ENCODE peak calls at places on chromosome 15, in seven cellular contexts. One of them, this sample, is unnamed.

GRCh38 chr15:58179741-58180381 is 41.7 kb downstream of the AQP9 start:
- DNase-seq in IMR-90: peak; percentile 19
- DNase-seq in EL: peak; percentile 26
- DNase-seq in neural progenitor cell: no peak
- DNase-seq in adrenal gland: no peak
- DNase-seq in B cell: no peak
- DNase-seq in activated CD4-positive, alpha-beta T cell treated with anti-CD3 and anti-CD28 coated beads, Interleukin-2, amount 50 U/mL, for 24 hours: no peak
- DNase-seq in this sample: no peak

GRCh38 chr15:58441376-58442070 is 9.7 kb downstream of the LIPC start:
- DNase-seq in IMR-90: peak; percentile 87
- DNase-seq in EL: peak; percentile 81
- DNase-seq in neural progenitor cell: no peak
- DNase-seq in adrenal gland: peak; percentile 27
- DNase-seq in B cell: no peak
- DNase-seq in activated CD4-positive, alpha-beta T cell treated with anti-CD3 and anti-CD28 coated beads, Interleukin-2, amount 50 U/mL, for 24 hours: no peak
- DNase-seq in this sample: no peak

GRCh38 chr15:63551400-63551799 is 45.8 kb upstream of the FBXL22 start:
- DNase-seq in IMR-90: peak; percentile 85
- DNase-seq in EL: peak; percentile 53
- DNase-seq in neural progenitor cell: no peak
- DNase-seq in adrenal gland: no peak
- DNase-seq in B cell: no peak
- DNase-seq in activated CD4-positive, alpha-beta T cell treated with anti-CD3 and anti-CD28 coated beads, Interleukin-2, amount 50 U/mL, for 24 hours: no peak
- DNase-seq in this sample: no peak

GRCh38 chr15:28975766-28976179 is 90.0 kb downstream of the APBA2 start:
- DNase-seq in IMR-90: peak; percentile 55
- DNase-seq in EL: peak; percentile 62
- DNase-seq in neural progenitor cell: peak; percentile 75
- DNase-seq in adrenal gland: peak; percentile 37
- DNase-seq in B cell: peak; percentile 13
- DNase-seq in activated CD4-positive, alpha-beta T cell treated with anti-CD3 and anti-CD28 coated beads, Interleukin-2, amount 50 U/mL, for 24 hours: peak; percentile 52
- DNase-seq in this sample: no peak

GRCh38 chr15:95442107-95442719 is 888.3 kb upstream of the NR2F2 start:
- DNase-seq in IMR-90: no peak
- DNase-seq in EL: no peak
- DNase-seq in neural progenitor cell: no peak
- DNase-seq in adrenal gland: no peak
- DNase-seq in B cell: no peak
- DNase-seq in activated CD4-positive, alpha-beta T cell treated with anti-CD3 and anti-CD28 coated beads, Interleukin-2, amount 50 U/mL, for 24 hours: no peak
- DNase-seq in this sample: no peak

GRCh38 chr15:80308002-80308401 is 56.0 kb upstream of the CTXND1 start:
- DNase-seq in IMR-90: no peak
- DNase-seq in EL: no peak
- DNase-seq in neural progenitor cell: peak; percentile 13
- DNase-seq in adrenal gland: no peak
- DNase-seq in B cell: no peak
- DNase-seq in activated CD4-positive, alpha-beta T cell treated with anti-CD3 and anti-CD28 coated beads, Interleukin-2, amount 50 U/mL, for 24 hours: no peak
- DNase-seq in this sample: no peak

GRCh38 chr15:77346637-77347036 is 73.3 kb downstream of the PEAK1 start:
- DNase-seq in IMR-90: no peak
- DNase-seq in EL: no peak
- DNase-seq in neural progenitor cell: no peak
- DNase-seq in adrenal gland: no peak
- DNase-seq in B cell: no peak
- DNase-seq in activated CD4-positive, alpha-beta T cell treated with anti-CD3 and anti-CD28 coated beads, Interleukin-2, amount 50 U/mL, for 24 hours: no peak
- DNase-seq in this sample: no peak

GRCh38 chr15:39272901-39273300 is 308.0 kb upstream of the THBS1 start:
- DNase-seq in IMR-90: no peak
- DNase-seq in EL: no peak
- DNase-seq in neural progenitor cell: no peak
- DNase-seq in adrenal gland: no peak
- DNase-seq in B cell: no peak
- DNase-seq in activated CD4-positive, alpha-beta T cell treated with anti-CD3 and anti-CD28 coated beads, Interleukin-2, amount 50 U/mL, for 24 hours: no peak
- DNase-seq in this sample: no peak

GRCh38 chr15:51367322-51367976 is 26.0 kb downstream of the GLDN start:
- DNase-seq in IMR-90: no peak
- DNase-seq in EL: peak; percentile 34
- DNase-seq in neural progenitor cell: peak; percentile 73
- DNase-seq in adrenal gland: no peak
- DNase-seq in B cell: no peak
- DNase-seq in activated CD4-positive, alpha-beta T cell treated with anti-CD3 and anti-CD28 coated beads, Interleukin-2, amount 50 U/mL, for 24 hours: no peak
- DNase-seq in this sample: no peak

GRCh38 chr15:37585966-37586656 is 348.3 kb upstream of the TMCO5A start:
- DNase-seq in IMR-90: peak; percentile 62
- DNase-seq in EL: peak; percentile 64
- DNase-seq in neural progenitor cell: no peak
- DNase-seq in adrenal gland: no peak
- DNase-seq in B cell: no peak
- DNase-seq in activated CD4-positive, alpha-beta T cell treated with anti-CD3 and anti-CD28 coated beads, Interleukin-2, amount 50 U/mL, for 24 hours: no peak
- DNase-seq in this sample: no peak

GRCh38 chr15:40343512-40343911 is 2.8 kb upstream of the CCDC9B start:
- DNase-seq in IMR-90: peak; percentile 98
- DNase-seq in EL: peak; percentile 98
- DNase-seq in neural progenitor cell: no peak
- DNase-seq in adrenal gland: no peak
- DNase-seq in B cell: no peak
- DNase-seq in activated CD4-positive, alpha-beta T cell treated with anti-CD3 and anti-CD28 coated beads, Interleukin-2, amount 50 U/mL, for 24 hours: no peak
- DNase-seq in this sample: no peak

This sample was measured in gastrocnemius medialis.